ENCODE peak calls at places on chromosomes 12 and 14, in nine cellular contexts. I is breast epithelium; E is sigmoid colon; X is cardiac muscle cell; B is CD8-positive, alpha-beta T cell; L is PC-3; H is mucosa of descending colon; R is psoas muscle; N is ascending aorta. Q is an unnamed sample.

GRCh38 chr12:62649412-62650116 is 182.9 kb downstream of the MON2 start:
- DNase-seq in I (no peak), E (no peak), X (no peak), B (no peak), L (no peak), H (no peak), R (no peak), N (no peak), Q (no peak)

GRCh38 chr14:35285168-35285990 is 6.8 kb upstream of the PSMA6 start:
- DNase-seq in I (no peak), E (no peak), X (no peak), B (no peak), L (peak; percentile 33), H (no peak), R (no peak), N (no peak), Q (no peak)

GRCh38 chr12:15772405-15773018 is 16.7 kb downstream of the EPS8 start:
- DNase-seq in I (no peak), E (no peak), X (peak; percentile 45), B (no peak), L (peak; percentile 32), H (no peak), R (no peak), N (no peak), Q (no peak)

GRCh38 chr12:114904254-114905003 is 220.5 kb upstream of the TBX3 start:
- DNase-seq in I (no peak), E (no peak), X (peak; percentile 29), B (no peak), L (peak; percentile 81), H (no peak), R (no peak), N (no peak), Q (no peak)

GRCh38 chr12:599756-600155 is 63.5 kb downstream of the NINJ2 start:
- DNase-seq in I (no peak), E (no peak), X (no peak), B (no peak), L (no peak), H (no peak), R (no peak), N (no peak), Q (no peak)

GRCh38 chr14:101623077-101623372 is 61.7 kb downstream of the DIO3 start:
- DNase-seq in I (no peak), E (no peak), X (no peak), B (no peak), L (no peak), H (no peak), R (no peak), N (no peak), Q (no peak)

GRCh38 chr14:55914771-55915170 is 203.4 kb upstream of the PELI2 start:
- DNase-seq in I (no peak), E (no peak), X (peak; percentile 33), B (no peak), L (no peak), H (no peak), R (no peak), N (no peak), Q (no peak)

GRCh38 chr14:85273952-85274351 is 256.0 kb upstream of the FLRT2 start:
- DNase-seq in I (no peak), E (no peak), X (no peak), B (no peak), L (no peak), H (no peak), R (no peak), N (no peak), Q (no peak)

GRCh38 chr12:121209629-121210572 is at the start of gene P2RX4:
- DNase-seq in I (peak; percentile 78), E (peak; percentile 94), X (peak; percentile 74), B (peak; percentile 90), L (peak; percentile 78), H (peak; percentile 95), R (peak; percentile 89), N (peak; percentile 91), Q (peak; percentile 85)

GRCh38 chr14:37083599-37083998 is 88.8 kb downstream of the SLC25A21 start:
- DNase-seq in I (no peak), E (no peak), X (no peak), B (no peak), L (no peak), H (no peak), R (no peak), N (no peak), Q (no peak)

GRCh38 chr12:10205251-10205807 is 7.3 kb upstream of the GABARAPL1 start:
- DNase-seq in I (no peak), E (no peak), X (no peak), B (no peak), L (peak; percentile 65), H (no peak), R (no peak), N (no peak), Q (no peak)

GRCh38 chr14:91402278-91403068 is 15.1 kb downstream of the CCDC88C start:
- DNase-seq in I (no peak), E (no peak), X (peak; percentile 69), B (no peak), L (no peak), H (no peak), R (no peak), N (no peak), Q (no peak)

GRCh38 chr12:51924551-51925399 is 17.5 kb downstream of the ACVRL1 start:
- DNase-seq in I (peak; percentile 33), E (no peak), X (no peak), B (no peak), L (no peak), H (no peak), R (no peak), N (no peak), Q (no peak)

GRCh38 chr12:52672321-52672933 is 7.8 kb downstream of the KRT1 start:
- DNase-seq in I (no peak), E (no peak), X (no peak), B (no peak), L (peak; percentile 10), H (no peak), R (no peak), N (no peak), Q (no peak)

GRCh38 chr12:54306925-54307731 is 6.3 kb upstream of the NFE2 start:
- DNase-seq in I (peak; percentile 77), E (peak; percentile 76), X (peak; percentile 96), B (no peak), L (peak; percentile 50), H (peak; percentile 96), R (peak; percentile 80), N (peak; percentile 72), Q (peak; percentile 79)

GRCh38 chr12:75750950-75751349 is 239.5 kb upstream of the KRR1 start:
- DNase-seq in I (no peak), E (no peak), X (peak; percentile 75), B (no peak), L (no peak), H (no peak), R (no peak), N (no peak), Q (no peak)

GRCh38 chr14:89455412-89455811 is 38.4 kb upstream of the FOXN3 start:
- DNase-seq in I (no peak), E (peak; percentile 54), X (peak; percentile 25), B (no peak), L (no peak), H (peak; percentile 64), R (no peak), N (no peak), Q (no peak)

GRCh38 chr12:5204271-5204670 is 160.6 kb downstream of the KCNA5 start:
- DNase-seq in I (no peak), E (no peak), X (no peak), B (no peak), L (no peak), H (no peak), R (no peak), N (no peak), Q (no peak)

GRCh38 chr12:1605129-1606020 is 11.0 kb upstream of the FBXL14 start:
- DNase-seq in I (peak; percentile 63), E (peak; percentile 90), X (peak; percentile 86), B (peak; percentile 77), L (peak; percentile 84), H (peak; percentile 80), R (peak; percentile 72), N (peak; percentile 83), Q (peak; percentile 66)

GRCh38 chr14:43183916-43184315 is 1323.2 kb downstream of the FSCB start:
- DNase-seq in I (no peak), E (no peak), X (no peak), B (no peak), L (no peak), H (no peak), R (no peak), N (no peak), Q (no peak)

GRCh38 chr14:104278214-104278534 is 139.8 kb downstream of the KIF26A start:
- DNase-seq in I (no peak), E (no peak), X (no peak), B (no peak), L (no peak), H (no peak), R (no peak), N (no peak), Q (no peak)
- H3K4me1 ChIP-seq in I (no peaks in the 10 kb centered on the region), E (peaks cover 29% of the 10 kb centered on the region), X (no peaks in the 10 kb centered on the region), B (no peaks in the 10 kb centered on the region), L (peaks cover 3% of the 10 kb centered on the region), H (peaks cover 26% of the 10 kb centered on the region), R (no peaks in the 10 kb centered on the region), N (no peaks in the 10 kb centered on the region), Q (no peaks in the 10 kb centered on the region)

DNA sequence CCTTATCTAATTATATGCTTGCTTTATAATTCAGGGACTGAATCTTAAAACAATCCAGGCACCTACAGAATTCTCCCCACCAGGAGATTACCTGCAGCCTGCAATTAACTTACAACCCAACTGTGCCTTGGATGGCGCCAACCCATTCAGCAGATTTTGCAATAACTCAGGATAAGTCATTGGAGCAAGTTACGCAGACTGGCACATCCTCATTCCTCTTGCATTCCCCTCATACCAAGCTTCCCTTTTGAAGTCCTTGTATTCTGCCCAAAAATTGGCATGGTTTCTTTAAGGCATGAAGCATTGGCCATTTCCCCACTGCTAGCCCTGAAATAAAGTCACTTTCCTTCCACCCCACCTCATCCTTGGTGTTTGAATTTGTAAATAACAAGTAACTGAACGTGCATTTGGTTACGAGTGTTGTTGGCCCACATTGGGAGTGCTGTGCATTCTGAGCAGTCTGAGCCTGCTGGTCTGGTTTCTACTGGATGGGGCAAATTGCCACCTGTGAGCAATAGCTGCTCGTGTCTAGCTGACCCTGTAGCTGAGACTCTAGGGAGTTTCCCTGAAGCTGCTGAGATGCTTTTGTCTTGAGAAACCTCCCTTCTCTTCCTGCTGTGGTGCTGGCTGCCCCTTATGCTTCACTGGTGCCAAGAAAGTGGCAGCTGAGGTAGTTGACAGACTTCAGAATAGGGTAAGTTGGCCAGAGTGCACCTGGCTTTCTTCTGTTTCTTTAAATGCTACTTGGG is 99.2 kb upstream of the SCAF11 start:
- DNase-seq in I (no peak), E (no peak), X (no peak), B (no peak), L (peak; percentile 23), H (no peak), R (no peak), N (no peak), Q (no peak)
- H3K9me3 ChIP-seq in I (peaks cover 10% of the 10 kb centered on the region), E (peaks cover 2% of the 10 kb centered on the region), X (no peaks in the 10 kb centered on the region), B (no peaks in the 10 kb centered on the region), L (peaks cover 14% of the 10 kb centered on the region), H (no peaks in the 10 kb centered on the region), R (no peaks in the 10 kb centered on the region), N (no peaks in the 10 kb centered on the region), Q (peaks cover 7% of the 10 kb centered on the region)

GRCh38 chr12:65937806-65938205 is 113.5 kb downstream of the HMGA2 start:
- DNase-seq in I (no peak), E (no peak), X (no peak), B (no peak), L (no peak), H (no peak), R (no peak), N (no peak), Q (no peak)
- H3K4me1 ChIP-seq in I (no peaks in the 10 kb centered on the region), E (peaks cover 14% of the 10 kb centered on the region), X (peaks cover 33% of the 10 kb centered on the region), B (no peaks in the 10 kb centered on the region), L (peaks cover 44% of the 10 kb centered on the region), H (no peaks in the 10 kb centered on the region), R (no peaks in the 10 kb centered on the region), N (no peaks in the 10 kb centered on the region), Q (peaks cover 8% of the 10 kb centered on the region)

GRCh38 chr12:31984806-31985591 is 25.8 kb downstream of the RESF1 start:
- DNase-seq in I (no peak), E (no peak), X (no peak), B (no peak), L (no peak), H (no peak), R (no peak), N (no peak), Q (no peak)
- H3K9me3 ChIP-seq in I (peaks cover 19% of the 10 kb centered on the region), E (peaks cover 26% of the 10 kb centered on the region), X (no peaks in the 10 kb centered on the region), B (peaks cover 50% of the 10 kb centered on the region), L (no peaks in the 10 kb centered on the region), H (peaks cover 50% of the 10 kb centered on the region), R (no peaks in the 10 kb centered on the region), N (peaks cover 10% of the 10 kb centered on the region), Q (peaks cover 34% of the 10 kb centered on the region)

Q was measured in left ventricle myocardium inferior.